ENCODE peak calls at places on chromosomes 1 and 21, in six cellular contexts. F is foreskin fibroblast, S is psoas muscle, Z is stomach, X is osteocyte, B is GM20000. O is an unnamed sample.

GRCh38 chr1:174219606-174220370 is 60.5 kb downstream of the RABGAP1L start:
- DNase-seq in F (no peak), S (no peak), Z (no peak), X (no peak), B (no peak), O (no peak)

GRCh38 chr1:19529570-19530145 is 44.3 kb upstream of the CAPZB start:
- DNase-seq in F (no peak), S (no peak), Z (no peak), X (no peak), B (no peak), O (no peak)

GRCh38 chr1:187921426-187921825 is 1092.7 kb downstream of the PLA2G4A start:
- DNase-seq in F (no peak), S (no peak), Z (no peak), X (no peak), B (no peak), O (no peak)

GRCh38 chr1:156860639-156861423 is at the start of gene NTRK1:
- DNase-seq in F (no peak), S (no peak), Z (peak; percentile 29), X (no peak), B (peak; percentile 87), O (peak; percentile 77)

GRCh38 chr1:207918571-207918970 is 7.6 kb upstream of the CD34 start:
- DNase-seq in F (no peak), S (no peak), Z (no peak), X (no peak), B (no peak), O (no peak)

GRCh38 chr1:41889506-41890414 is 29.0 kb downstream of the HIVEP3 start:
- DNase-seq in F (no peak), S (no peak), Z (no peak), X (peak; percentile 46), B (no peak), O (no peak)

GRCh38 chr21:33070921-33071877 is 1.3 kb downstream of the OLIG1 start:
- DNase-seq in F (no peak), S (no peak), Z (no peak), X (no peak), B (peak; percentile 45), O (no peak)

GRCh38 chr1:224700915-224701531 is 84.9 kb downstream of the CNIH3 start:
- DNase-seq in F (no peak), S (no peak), Z (no peak), X (no peak), B (peak; percentile 56), O (peak; percentile 53)

GRCh38 chr1:71210746-71211145 is 129.9 kb upstream of the ZRANB2 start:
- DNase-seq in F (no peak), S (no peak), Z (no peak), X (no peak), B (no peak), O (no peak)

GRCh38 chr21:28436286-28436932 is 556.3 kb downstream of the LTN1 start:
- DNase-seq in F (peak; percentile 88), S (no peak), Z (no peak), X (no peak), B (no peak), O (no peak)

GRCh38 chr1:94806451-94806861 is 13.7 kb upstream of the SLC44A3 start:
- DNase-seq in F (peak; percentile 51), S (no peak), Z (no peak), X (no peak), B (no peak), O (no peak)

GRCh38 chr21:34580181-34580700 is 34.7 kb downstream of the RCAN1 start:
- DNase-seq in F (peak; percentile 18), S (no peak), Z (peak; percentile 59), X (peak; percentile 62), B (no peak), O (no peak)

GRCh38 chr1:203120325-203121138 is 7.0 kb upstream of the ADORA1 start:
- DNase-seq in F (no peak), S (no peak), Z (no peak), X (peak; percentile 62), B (no peak), O (no peak)

GRCh38 chr1:87642581-87643129 is 314.0 kb downstream of the LMO4 start:
- DNase-seq in F (no peak), S (no peak), Z (no peak), X (no peak), B (no peak), O (no peak)

GRCh38 chr1:1353389-1354151 is 4.4 kb upstream of the DVL1 start:
- DNase-seq in F (no peak), S (no peak), Z (no peak), X (no peak), B (no peak), O (no peak)

GRCh38 chr1:78005755-78006154 is 1.0 kb downstream of the DNAJB4 start:
- DNase-seq in F (peak; percentile 58), S (no peak), Z (no peak), X (no peak), B (no peak), O (no peak)

GRCh38 chr1:17485280-17485679 is 45.8 kb upstream of the RCC2 start:
- DNase-seq in F (no peak), S (no peak), Z (peak; percentile 27), X (no peak), B (no peak), O (no peak)

GRCh38 chr1:107379826-107380225 is 239.0 kb downstream of the NTNG1 start:
- DNase-seq in F (no peak), S (no peak), Z (no peak), X (no peak), B (no peak), O (no peak)

GRCh38 chr1:58047265-58047858 is 499.2 kb downstream of the OMA1 start:
- DNase-seq in F (no peak), S (no peak), Z (no peak), X (no peak), B (peak; percentile 57), O (peak; percentile 54)

GRCh38 chr1:240658312-240658975 is 46.5 kb upstream of the GREM2 start:
- DNase-seq in F (no peak), S (no peak), Z (no peak), X (no peak), B (no peak), O (no peak)

GRCh38 chr1:85313888-85314696 is 37.7 kb upstream of the BCL10 start:
- DNase-seq in F (peak; percentile 95), S (peak; percentile 55), Z (no peak), X (no peak), B (no peak), O (no peak)

GRCh38 chr1:23118957-23119792 is 49.5 kb downstream of the LUZP1 start:
- DNase-seq in F (no peak), S (no peak), Z (no peak), X (no peak), B (no peak), O (no peak)

GRCh38 chr1:44783697-44784093 is 4.3 kb downstream of the BEST4 start:
- DNase-seq in F (no peak), S (no peak), Z (peak; percentile 71), X (no peak), B (no peak), O (no peak)

GRCh38 chr1:44785027-44785376 is 3.0 kb downstream of the BEST4 start:
- DNase-seq in F (no peak), S (no peak), Z (no peak), X (no peak), B (no peak), O (no peak)

GRCh38 chr1:44786138-44786840 is 1.7 kb downstream of the BEST4 start:
- DNase-seq in F (peak; percentile 43), S (peak; percentile 85), Z (peak; percentile 77), X (no peak), B (peak; percentile 85), O (peak; percentile 80)

GRCh38 chr1:44785501-44786137 is 2.4 kb downstream of the BEST4 start:
- DNase-seq in F (no peak), S (no peak), Z (no peak), X (no peak), B (no peak), O (no peak)

GRCh38 chr1:44784094-44785026 is 3.6 kb downstream of the BEST4 start:
- DNase-seq in F (no peak), S (no peak), Z (no peak), X (no peak), B (peak; percentile 68), O (peak; percentile 61)
- TF ChIP-seq CTCF in F (no peak), S (no peak), Z (no peak), X (no peak), B (no peak), O (no peak)

DNA sequence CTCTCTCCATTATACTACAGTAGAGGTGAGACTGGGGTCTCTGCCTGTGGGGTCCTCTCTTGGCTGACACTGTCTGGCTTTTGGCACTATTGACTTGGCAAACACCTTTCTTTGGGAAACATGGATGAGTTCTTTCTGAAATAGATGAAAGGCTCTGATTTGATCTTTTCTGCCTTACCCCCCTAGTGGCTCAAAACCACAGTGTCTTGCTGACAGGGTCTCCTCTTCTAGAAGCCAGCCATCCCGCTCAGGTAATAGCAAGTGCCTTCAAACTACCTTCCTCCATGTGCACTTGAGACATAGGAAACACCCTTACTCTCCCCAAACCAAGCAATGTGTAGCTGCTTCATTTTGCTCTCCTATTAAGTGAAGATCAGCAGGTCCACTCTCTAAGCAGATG is 260.4 kb downstream of the BRINP2 start:
- DNase-seq in F (no peak), S (no peak), Z (no peak), X (no peak), B (no peak), O (no peak)
- TF ChIP-seq CTCF in F (no peak), S (no peak), Z (no peak), X (no peak), B (no peak), O (no peak)

GRCh38 chr1:182784556-182785171 is 4.9 kb upstream of the NPL start:
- DNase-seq in F (peak; percentile 21), S (no peak), Z (no peak), X (no peak), B (peak; percentile 48), O (peak; percentile 35)
- TF ChIP-seq CTCF in F (peak; percentile 59), S (peak; percentile 78), Z (no peak), X (peak; percentile 84), B (peak; percentile 69), O (peak; percentile 63)

DNA sequence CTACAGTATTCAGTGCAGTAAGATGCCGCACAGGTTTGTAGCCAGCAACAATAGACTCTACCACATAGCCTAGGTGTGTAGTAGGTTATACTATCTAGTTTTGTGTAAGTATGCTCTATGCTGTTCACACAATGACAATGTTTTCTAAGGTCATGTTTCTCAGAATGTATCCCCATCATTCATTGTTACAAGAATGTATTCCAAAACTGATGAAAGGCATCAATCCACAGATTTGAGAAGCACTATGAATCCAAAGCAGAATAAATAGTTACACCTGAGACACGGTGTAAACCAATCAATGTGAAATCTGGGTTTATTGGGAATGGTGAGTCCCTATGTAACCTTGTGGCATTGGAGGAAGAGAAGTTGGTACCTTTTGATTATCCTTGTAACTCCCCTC is 54.5 kb upstream of the MARK1 start:
- DNase-seq in F (no peak), S (no peak), Z (no peak), X (no peak), B (no peak), O (no peak)
- TF ChIP-seq CTCF in F (no peak), S (no peak), Z (no peak), X (no peak), B (no peak), O (no peak)

O was measured in GM10248.